ENCODE peak calls at places on chromosomes 3 and 15, in four cellular contexts. Z is H1, K is GM12878, L is HepG2. N is an unnamed sample.

GRCh38 chr15:89416339-89417183 is 79.8 kb downstream of the RHCG start:
- DNase-seq in Z (peak; percentile 95), K (no peak), L (peak; percentile 66), N (peak; percentile 86)

GRCh38 chr15:40279437-40280141 is 3.3 kb downstream of the ANKRD63 start:
- DNase-seq in Z (no peak), K (no peak), L (peak; percentile 29), N (peak; percentile 77)

GRCh38 chr3:98647197-98647596 is 53.8 kb upstream of the CPOX start:
- DNase-seq in Z (no peak), K (no peak), L (no peak), N (no peak)

GRCh38 chr15:63634154-63634553 is 37.0 kb downstream of the FBXL22 start:
- DNase-seq in Z (no peak), K (no peak), L (no peak), N (no peak)

GRCh38 chr15:55737373-55737772 is 5.6 kb downstream of the PRTG start:
- DNase-seq in Z (no peak), K (no peak), L (no peak), N (no peak)

GRCh38 chr3:158460929-158461328 is 110.1 kb upstream of the MLF1 start:
- DNase-seq in Z (no peak), K (no peak), L (no peak), N (no peak)

GRCh38 chr3:134846943-134847342 is 51.9 kb downstream of the EPHB1 start:
- DNase-seq in Z (no peak), K (no peak), L (peak; percentile 80), N (no peak)

GRCh38 chr3:112333386-112334334 is 704 bp downstream of the CD200 start:
- DNase-seq in Z (no peak), K (no peak), L (no peak), N (no peak)

GRCh38 chr3:48434591-48435222 is 4.8 kb upstream of the PLXNB1 start:
- DNase-seq in Z (no peak), K (no peak), L (no peak), N (peak; percentile 55)

GRCh38 chr3:160125188-160125587 is 100.0 kb upstream of the C3orf80 start:
- DNase-seq in Z (no peak), K (no peak), L (no peak), N (no peak)

GRCh38 chr15:28977377-28978010 is 91.7 kb downstream of the APBA2 start:
- DNase-seq in Z (peak; percentile 19), K (no peak), L (no peak), N (no peak)

GRCh38 chr3:146390967-146391366 is 78.4 kb downstream of the PLSCR2 start:
- DNase-seq in Z (no peak), K (no peak), L (no peak), N (no peak)

GRCh38 chr15:28876131-28876844 is 9.5 kb upstream of the APBA2 start:
- DNase-seq in Z (peak; percentile 75), K (no peak), L (no peak), N (no peak)

GRCh38 chr3:165640970-165641369 is 196.3 kb downstream of the BCHE start:
- DNase-seq in Z (no peak), K (no peak), L (no peak), N (no peak)

GRCh38 chr3:165641569-165642310 is 195.5 kb downstream of the BCHE start:
- DNase-seq in Z (no peak), K (no peak), L (no peak), N (no peak)

GRCh38 chr3:165642761-165643432 is 194.3 kb downstream of the BCHE start:
- DNase-seq in Z (no peak), K (no peak), L (no peak), N (no peak)

GRCh38 chr3:165638066-165638465 is 199.2 kb downstream of the BCHE start:
- DNase-seq in Z (no peak), K (no peak), L (no peak), N (no peak)

GRCh38 chr3:165640031-165640430 is 197.2 kb downstream of the BCHE start:
- DNase-seq in Z (no peak), K (no peak), L (no peak), N (no peak)
- TF ChIP-seq HDAC6 in Z (no peak), K (no peak), L (no peak), N (no peak)

GRCh38 chr3:51379746-51380330 is 5.3 kb upstream of the MANF start:
- DNase-seq in Z (no peak), K (no peak), L (no peak), N (no peak)
- TF ChIP-seq HDAC6 in Z (no peak), K (no peak), L (no peak), N (no peak)

GRCh38 chr3:150110097-150110496 is 139.4 kb upstream of the PFN2 start:
- DNase-seq in Z (no peak), K (no peak), L (peak; percentile 9), N (no peak)
- TF ChIP-seq HDAC6 in Z (no peak), K (no peak), L (no peak), N (no peak)

GRCh38 chr15:91311986-91312385 is 211.9 kb downstream of the SV2B start:
- DNase-seq in Z (no peak), K (no peak), L (no peak), N (no peak)
- TF ChIP-seq HDAC6 in Z (no peak), K (no peak), L (no peak), N (no peak)